ENCODE peak calls at places on chromosomes 3 and 15, in five cellular contexts. H, J, Z, B and R are unnamed samples.
A peak's percentile ranks its signal among the peaks of the same experiment; 100 is the strongest.

GRCh38 chr3:16126634-16127033 is 47.8 kb upstream of the GALNT15 start:
- DNase-seq in J (no peak), B (no peak), H (no peak), Z (no peak), R (no peak)

GRCh38 chr3:166560253-166560652 is 723.0 kb upstream of the BCHE start:
- DNase-seq in B (no peak), H (no peak), Z (no peak), J (no peak), R (no peak)

GRCh38 chr3:88141458-88142083 is 8.2 kb upstream of the C3orf38 start:
- DNase-seq in B (no peak), J (no peak), H (no peak), Z (no peak), R (no peak)

GRCh38 chr3:50474717-50475116 is 28.7 kb downstream of the CACNA2D2 start:
- DNase-seq in B (no peak), Z (no peak), H (no peak), J (no peak), R (no peak)

GRCh38 chr15:73800662-73801345 is 47.7 kb upstream of the INSYN1 start:
- DNase-seq in H (no peak), J (no peak), Z (peak; percentile 59), B (no peak), R (no peak)

GRCh38 chr15:72481015-72481659 is 7.0 kb downstream of the ARIH1 start:
- DNase-seq in Z (no peak), B (no peak), H (no peak), J (no peak), R (no peak)

GRCh38 chr3:150407051-150407817 is 864 bp upstream of the TSC22D2 start:
- DNase-seq in B (no peak), H (no peak), J (no peak), Z (no peak), R (no peak)

GRCh38 chr3:52845691-52846426 is 11.0 kb upstream of the MUSTN1 start:
- DNase-seq in J (no peak), B (no peak), H (no peak), Z (no peak), R (no peak)

GRCh38 chr15:75164625-75165024 is 37.1 kb upstream of the C15orf39 start:
- DNase-seq in J (no peak), B (no peak), H (no peak), Z (no peak), R (no peak)

GRCh38 chr3:53261712-53262111 is 5.9 kb upstream of the TKT start:
- DNase-seq in H (no peak), J (no peak), B (no peak), Z (no peak), R (no peak)

GRCh38 chr3:123633530-123633929 is 48.7 kb upstream of the HACD2 start:
- DNase-seq in B (no peak), H (no peak), J (no peak), Z (no peak), R (no peak)

GRCh38 chr3:72161870-72162617 is 377.1 kb upstream of the PROK2 start:
- DNase-seq in J (peak; percentile 68), Z (no peak), H (no peak), B (no peak), R (no peak)

GRCh38 chr3:154684021-154684420 is 254.0 kb upstream of the GPR149 start:
- DNase-seq in B (no peak), Z (no peak), J (peak; percentile 2), H (no peak), R (no peak)

GRCh38 chr3:122577409-122578028 is at the start of gene PARP15:
- DNase-seq in H (no peak), J (no peak), Z (no peak), B (peak; percentile 8), R (peak; percentile 36)

GRCh38 chr3:37995652-37996641 is 5.4 kb downstream of the VILL start:
- DNase-seq in J (no peak), B (no peak), H (no peak), Z (no peak), R (no peak)

GRCh38 chr15:65410036-65410435 is 12.7 kb downstream of the IGDCC4 start:
- DNase-seq in J (no peak), B (no peak), H (no peak), Z (no peak), R (no peak)

GRCh38 chr3:161854232-161854771 is 357.7 kb downstream of the OTOL1 start:
- DNase-seq in J (peak; percentile 40), H (no peak), Z (no peak), B (no peak), R (no peak)

GRCh38 chr3:57691411-57692133 is 1.3 kb downstream of the DENND6A start:
- DNase-seq in Z (no peak), J (no peak), H (no peak), B (no peak), R (peak; percentile 62)

GRCh38 chr3:8884630-8885290 is 78.5 kb downstream of the RAD18 start:
- DNase-seq in B (no peak), Z (no peak), J (no peak), H (no peak), R (no peak)

GRCh38 chr15:55708720-55709119 is 34.2 kb downstream of the PRTG start:
- DNase-seq in H (no peak), J (no peak), Z (no peak), B (no peak), R (no peak)

GRCh38 chr3:33060609-33061337 is 36.2 kb downstream of the GLB1 start:
- DNase-seq in B (peak; percentile 55), H (peak; percentile 57), J (no peak), Z (no peak), R (no peak)

GRCh38 chr15:55999635-56000034 is 6.2 kb upstream of the NEDD4 start:
- DNase-seq in B (no peak), Z (no peak), J (no peak), H (no peak), R (no peak)

GRCh38 chr3:30639937-30640336 is 33.5 kb downstream of the TGFBR2 start:
- DNase-seq in B (no peak), Z (no peak), H (no peak), J (no peak), R (no peak)